ENCODE peak calls at places on chromosomes 6 and 20, in five cellular contexts. S is IMR-90, G is OCI-LY7, K is GM23338, V is GM12878. O is an unnamed sample.

GRCh38 chr6:112305795-112306194 is 41.3 kb upstream of the RFPL4B start:
- DNase-seq in S (no peak), G (no peak), K (no peak), V (no peak), O (no peak)

GRCh38 chr20:53657732-53658131 is 64.1 kb upstream of the ZNF217 start:
- DNase-seq in S (no peak), G (no peak), K (peak; percentile 48), V (no peak), O (no peak)

GRCh38 chr6:73264446-73264845 is 1.4 kb upstream of the KHDC1 start:
- DNase-seq in S (no peak), G (no peak), K (no peak), V (no peak), O (peak; percentile 7)

GRCh38 chr6:44076366-44077200 is 50.7 kb downstream of the MRPL14 start:
- DNase-seq in S (no peak), G (peak; percentile 64), K (peak; percentile 41), V (no peak), O (peak; percentile 81)

GRCh38 chr6:9517806-9518205 is 897.1 kb downstream of the TFAP2A start:
- DNase-seq in S (no peak), G (no peak), K (no peak), V (no peak), O (no peak)

GRCh38 chr20:58268936-58269619 is 40.4 kb upstream of the RAB22A start:
- DNase-seq in S (peak; percentile 46), G (no peak), K (no peak), V (no peak), O (no peak)

GRCh38 chr20:37994512-37994911 is 38.7 kb downstream of the TTI1 start:
- DNase-seq in S (peak; percentile 64), G (no peak), K (no peak), V (no peak), O (peak; percentile 69)

GRCh38 chr6:14144678-14145113 is 27.1 kb downstream of the CD83 start:
- DNase-seq in S (peak; percentile 62), G (peak; percentile 80), K (peak; percentile 94), V (peak; percentile 40), O (peak; percentile 85)

GRCh38 chr6:31057426-31058003 is 47.2 kb downstream of the MUC22 start:
- DNase-seq in S (peak; percentile 63), G (no peak), K (peak; percentile 17), V (no peak), O (no peak)

GRCh38 chr20:54573838-54574237 is 98.4 kb downstream of the DOK5 start:
- DNase-seq in S (no peak), G (no peak), K (no peak), V (no peak), O (no peak)

GRCh38 chr20:61355096-61355495 is 103.0 kb downstream of the CDH4 start:
- DNase-seq in S (no peak), G (no peak), K (no peak), V (no peak), O (no peak)

GRCh38 chr6:82084324-82084920 is 163.1 kb downstream of the IBTK start:
- DNase-seq in S (no peak), G (no peak), K (no peak), V (no peak), O (no peak)

GRCh38 chr6:29553268-29554057 is 6.1 kb downstream of the UBD start:
- DNase-seq in S (peak; percentile 54), G (no peak), K (peak; percentile 90), V (no peak), O (peak; percentile 88)

DNA sequence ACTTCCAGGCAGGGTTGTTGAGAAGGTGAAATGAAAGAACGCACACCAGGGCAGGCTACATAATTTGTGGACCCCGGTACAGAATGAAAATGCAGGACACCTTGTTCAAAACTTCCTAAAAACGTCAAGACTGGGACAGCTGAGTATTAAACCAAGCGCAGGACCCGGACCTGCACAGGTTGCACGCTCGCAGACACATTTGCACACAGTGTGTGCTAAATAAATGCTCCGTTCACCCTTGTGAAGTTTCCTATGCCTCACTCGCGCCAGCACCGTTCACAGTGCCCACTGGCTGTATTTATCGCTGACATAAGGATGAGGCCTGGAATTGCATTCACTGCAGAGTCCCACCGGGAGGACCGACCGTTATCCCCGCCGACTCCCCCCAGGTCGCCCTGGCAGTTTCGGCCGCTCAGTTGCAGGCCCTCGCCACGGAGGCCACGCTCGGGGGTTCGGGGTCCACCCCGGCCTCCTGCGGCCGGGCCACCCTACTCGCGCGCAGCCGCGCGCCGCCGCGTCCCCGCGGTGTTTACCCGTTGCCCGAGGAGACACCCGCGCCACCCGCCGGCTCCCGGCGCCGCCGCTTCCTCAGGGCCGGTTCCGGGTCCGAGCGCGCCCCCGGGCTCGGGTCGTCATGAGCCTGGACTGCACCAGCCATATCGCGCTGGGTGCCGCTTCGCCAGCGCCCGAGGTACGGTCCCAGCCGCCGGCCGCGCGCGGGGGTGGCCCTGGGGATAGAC is at the start of gene CCDC170:
- DNase-seq in S (no peak), G (no peak), K (peak; percentile 75), V (no peak), O (peak; percentile 52)
- TF ChIP-seq CTCF in S (no peak), G (no peak), K (no peak), V (no peak), O (no peak)

DNA sequence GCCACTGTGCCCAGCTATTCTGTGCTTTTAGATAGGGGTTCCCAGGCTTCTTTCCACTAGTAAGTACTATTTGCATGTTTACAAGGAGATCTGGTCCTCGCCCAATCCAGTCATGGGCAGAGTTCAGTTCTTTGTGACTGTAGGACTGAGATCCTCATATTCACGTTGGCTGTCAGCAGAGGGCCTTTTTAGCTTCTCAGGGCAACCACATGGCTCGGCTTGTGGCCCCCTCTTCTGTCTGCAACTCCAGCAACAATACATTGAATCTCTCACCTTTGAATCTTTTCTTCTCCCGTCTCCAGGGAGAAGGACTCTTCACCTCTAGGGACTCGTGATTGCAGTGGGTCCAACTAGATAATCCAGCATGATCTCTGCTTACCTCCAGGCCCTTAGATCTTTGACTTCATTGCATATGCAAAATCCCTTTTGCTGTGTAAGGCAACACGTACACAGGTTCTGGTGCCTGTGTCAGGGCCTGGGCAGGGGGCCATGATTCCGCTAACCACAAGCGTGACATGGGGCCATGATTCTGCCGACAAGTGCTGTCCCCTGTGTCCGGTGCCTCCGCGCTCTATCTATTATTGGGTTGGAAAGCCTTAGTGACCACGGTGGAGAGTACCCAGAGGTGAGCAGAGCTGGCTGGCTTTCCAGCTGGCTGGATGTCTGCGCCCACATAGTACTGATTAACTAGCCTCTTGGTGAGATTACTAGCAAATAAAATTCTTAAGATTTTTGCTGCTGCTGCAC is 5.1 kb downstream of the CCR6 start:
- DNase-seq in S (no peak), G (no peak), K (no peak), V (no peak), O (no peak)
- H2AFZ ChIP-seq in S (no peak overlapping the region), G (no peak overlapping the region), K (peak overlapping the region; percentile 78), V (no peak overlapping the region), O (no peak overlapping the region)

GRCh38 chr6:52405243-52405642 is 14.9 kb upstream of the EFHC1 start:
- DNase-seq in S (no peak), G (no peak), K (no peak), V (no peak), O (no peak)

GRCh38 chr6:52410979-52411378 is 9.2 kb upstream of the EFHC1 start:
- DNase-seq in S (peak; percentile 57), G (no peak), K (no peak), V (no peak), O (no peak)

GRCh38 chr6:52409499-52409898 is 10.6 kb upstream of the EFHC1 start:
- DNase-seq in S (peak; percentile 20), G (no peak), K (no peak), V (no peak), O (no peak)

GRCh38 chr6:52403627-52404026 is 16.5 kb upstream of the EFHC1 start:
- DNase-seq in S (no peak), G (no peak), K (no peak), V (no peak), O (no peak)

GRCh38 chr6:52407467-52407866 is 12.7 kb upstream of the EFHC1 start:
- DNase-seq in S (peak; percentile 61), G (peak; percentile 80), K (peak; percentile 75), V (no peak), O (peak; percentile 49)
- TF ChIP-seq CTCF in S (peak; percentile 64), G (peak; percentile 92), K (peak; percentile 65), V (peak; percentile 57), O (peak; percentile 48)

GRCh38 chr20:25116746-25117457 is 35.0 kb upstream of the VSX1 start:
- DNase-seq in S (no peak), G (no peak), K (peak; percentile 7), V (no peak), O (no peak)
- H2AFZ ChIP-seq in S (no peak overlapping the region), G (no peak overlapping the region), K (peak overlapping the region; percentile 91), V (no peak overlapping the region), O (no peak overlapping the region)

DNA sequence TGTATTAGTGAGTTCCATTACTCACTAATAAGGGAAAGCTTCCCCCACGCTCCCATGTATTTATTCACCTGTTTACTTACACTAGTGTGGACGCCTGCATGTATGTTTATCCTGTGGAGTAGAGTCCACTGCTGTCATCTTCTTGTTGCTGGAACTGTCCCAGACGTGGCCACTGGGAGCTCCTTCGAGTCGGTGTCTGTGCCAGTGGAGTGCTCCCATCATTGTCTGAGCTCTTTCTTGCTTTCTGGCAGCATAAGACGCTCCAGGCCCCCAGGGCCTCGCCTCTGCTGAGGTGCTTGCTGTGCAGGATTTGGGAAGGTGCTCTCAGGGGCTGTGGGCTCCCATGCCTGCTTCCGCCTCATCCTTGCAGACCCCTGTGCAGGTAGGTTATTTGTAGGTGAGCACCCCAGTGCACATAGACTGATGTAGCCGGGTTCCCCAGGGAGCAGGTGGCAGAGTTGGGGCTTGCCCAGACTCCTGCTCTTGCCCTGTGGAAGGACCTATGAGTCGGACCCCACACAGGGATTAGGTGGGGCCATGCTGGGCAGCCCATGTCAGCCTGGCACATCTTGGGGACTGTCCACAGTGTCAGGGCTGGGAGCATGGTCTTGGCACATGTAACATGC is 16.6 kb downstream of the PHACTR3 start:
- DNase-seq in S (no peak), G (no peak), K (no peak), V (no peak), O (no peak)
- TF ChIP-seq CTCF in S (no peak), G (no peak), K (no peak), V (no peak), O (no peak)

GRCh38 chr20:18225652-18226051 is 62.7 kb upstream of the ZNF133 start:
- DNase-seq in S (no peak), G (no peak), K (no peak), V (no peak), O (no peak)

GRCh38 chr20:18224968-18225568 is 63.3 kb upstream of the ZNF133 start:
- DNase-seq in S (peak; percentile 64), G (no peak), K (peak; percentile 20), V (no peak), O (peak; percentile 61)

GRCh38 chr20:18218249-18218648 is 70.1 kb upstream of the ZNF133 start:
- DNase-seq in S (no peak), G (no peak), K (no peak), V (no peak), O (no peak)

DNA sequence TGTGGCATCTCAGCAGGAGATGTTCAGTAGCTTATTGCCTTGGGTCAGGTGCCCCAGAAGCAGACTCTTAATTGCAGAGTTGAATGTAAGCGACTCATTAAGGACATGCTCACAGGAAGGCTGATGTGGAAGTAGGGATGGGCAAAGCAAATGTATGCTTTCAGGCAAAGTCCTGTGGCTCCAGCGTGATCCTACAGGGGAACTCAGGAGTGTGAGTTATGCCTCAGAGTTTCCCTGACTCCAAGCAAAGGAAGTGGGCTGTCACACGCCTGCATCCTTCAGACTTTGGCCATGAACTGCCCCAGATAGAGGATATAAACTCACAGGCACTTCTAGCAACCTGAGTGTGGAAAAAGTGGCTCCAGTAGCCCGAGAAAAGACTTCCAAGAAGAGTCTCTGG is 64.9 kb upstream of the ZNF133 start:
- DNase-seq in S (no peak), G (no peak), K (no peak), V (no peak), O (peak; percentile 52)
- H2AFZ ChIP-seq in S (no peak overlapping the region), G (no peak overlapping the region), K (peak overlapping the region; percentile 97), V (no peak overlapping the region), O (no peak overlapping the region)